ENCODE peak calls at places on chromosomes 16 and 17, in five cellular contexts. T, U, Y, X and R are unnamed samples.

GRCh38 chr17:74961657-74962360 is 10.8 kb downstream of the HID1 start:
- DNase-seq in T (peak; percentile 81), U (peak; percentile 92), Y (peak; percentile 91), X (peak; percentile 89), R (peak; percentile 88)

GRCh38 chr17:42251115-42251514 is 25.1 kb downstream of the STAT5B start:
- DNase-seq in T (no peak), U (no peak), Y (peak; percentile 48), X (no peak), R (no peak)

GRCh38 chr17:81037026-81037782 is 2.3 kb downstream of the BAIAP2 start:
- DNase-seq in T (no peak), U (peak; percentile 84), Y (no peak), X (peak; percentile 86), R (no peak)

GRCh38 chr17:19654901-19655300 is 6.3 kb downstream of the ALDH3A2 start:
- DNase-seq in T (no peak), U (no peak), Y (no peak), X (no peak), R (no peak)

GRCh38 chr17:55266051-55266957 is 1.5 kb downstream of the HLF start:
- DNase-seq in T (no peak), U (no peak), Y (no peak), X (no peak), R (peak; percentile 14)

GRCh38 chr17:41710472-41711090 is 1.6 kb upstream of the GAST start:
- DNase-seq in T (no peak), U (no peak), Y (peak; percentile 62), X (no peak), R (no peak)

GRCh38 chr17:31838641-31839225 is 20.3 kb downstream of the COPRS start:
- DNase-seq in T (no peak), U (no peak), Y (no peak), X (no peak), R (no peak)

GRCh38 chr17:50783905-50784304 is 16.6 kb upstream of the ANKRD40CL start:
- DNase-seq in T (no peak), U (no peak), Y (no peak), X (no peak), R (no peak)

GRCh38 chr16:11254913-11255736 is 879 bp downstream of the SOCS1 start:
- DNase-seq in T (peak; percentile 54), U (peak; percentile 64), Y (peak; percentile 63), X (peak; percentile 71), R (no peak)

GRCh38 chr17:28549274-28550132 is 2.9 kb downstream of the UNC119 start:
- DNase-seq in T (peak; percentile 25), U (no peak), Y (no peak), X (peak; percentile 46), R (peak; percentile 87)

GRCh38 chr16:2715519-2715918 is 4.5 kb downstream of the PRSS27 start:
- DNase-seq in T (peak; percentile 72), U (peak; percentile 81), Y (no peak), X (peak; percentile 86), R (peak; percentile 95)

GRCh38 chr16:67029249-67030096 is 524 bp downstream of the CBFB start:
- DNase-seq in T (peak; percentile 36), U (peak; percentile 86), Y (peak; percentile 45), X (peak; percentile 81), R (peak; percentile 68)

GRCh38 chr17:1422907-1423306 is 22.9 kb upstream of the YWHAE start:
- DNase-seq in T (no peak), U (peak; percentile 44), Y (peak; percentile 57), X (no peak), R (no peak)

GRCh38 chr17:19769946-19770652 is 22.0 kb upstream of the ALDH3A1 start:
- DNase-seq in T (no peak), U (no peak), Y (no peak), X (no peak), R (no peak)

GRCh38 chr16:67154578-67155304 is 3.9 kb upstream of the B3GNT9 start:
- DNase-seq in T (no peak), U (no peak), Y (no peak), X (peak; percentile 63), R (peak; percentile 32)

GRCh38 chr16:55501549-55502322 is 7.1 kb upstream of the LPCAT2 start:
- DNase-seq in T (no peak), U (no peak), Y (no peak), X (no peak), R (no peak)

GRCh38 chr16:86680137-86680536 is 101.8 kb downstream of the FOXL1 start:
- DNase-seq in T (no peak), U (no peak), Y (no peak), X (no peak), R (no peak)

GRCh38 chr17:63364387-63364786 is 81.7 kb downstream of the CYB561 start:
- DNase-seq in T (no peak), U (no peak), Y (no peak), X (no peak), R (no peak)

GRCh38 chr16:23975293-23975692 is 139.5 kb downstream of the PRKCB start:
- DNase-seq in T (no peak), U (no peak), Y (no peak), X (no peak), R (no peak)

GRCh38 chr16:7839568-7839967 is 506.9 kb downstream of the RBFOX1 start:
- DNase-seq in T (no peak), U (no peak), Y (no peak), X (no peak), R (no peak)

GRCh38 chr17:50482110-50482509 is 3.5 kb downstream of the RSAD1 start:
- DNase-seq in T (no peak), U (peak; percentile 57), Y (no peak), X (peak; percentile 53), R (no peak)

GRCh38 chr17:4220655-4221054 is 43.1 kb downstream of the ANKFY1 start:
- DNase-seq in T (no peak), U (no peak), Y (no peak), X (no peak), R (no peak)

GRCh38 chr17:4219241-4219640 is 44.5 kb downstream of the ANKFY1 start:
- DNase-seq in T (no peak), U (no peak), Y (no peak), X (no peak), R (no peak)

GRCh38 chr17:4215882-4216411 is 47.8 kb downstream of the ANKFY1 start:
- DNase-seq in T (no peak), U (no peak), Y (no peak), X (no peak), R (peak; percentile 16)

GRCh38 chr17:4221899-4222659 is 41.7 kb downstream of the ANKFY1 start:
- DNase-seq in T (no peak), U (no peak), Y (no peak), X (no peak), R (no peak)

GRCh38 chr17:4221163-4221562 is 42.6 kb downstream of the ANKFY1 start:
- DNase-seq in T (no peak), U (no peak), Y (no peak), X (no peak), R (no peak)
- TF ChIP-seq CTCF in T (no peak), U (no peak), Y (no peak), X (no peak), R (no peak)

GRCh38 chr16:64051826-64052225 is 1070.0 kb downstream of the CDH11 start:
- DNase-seq in T (no peak), U (no peak), Y (no peak), X (no peak), R (no peak)
- TF ChIP-seq CTCF in T (no peak), U (no peak), Y (no peak), X (no peak), R (no peak)

DNA sequence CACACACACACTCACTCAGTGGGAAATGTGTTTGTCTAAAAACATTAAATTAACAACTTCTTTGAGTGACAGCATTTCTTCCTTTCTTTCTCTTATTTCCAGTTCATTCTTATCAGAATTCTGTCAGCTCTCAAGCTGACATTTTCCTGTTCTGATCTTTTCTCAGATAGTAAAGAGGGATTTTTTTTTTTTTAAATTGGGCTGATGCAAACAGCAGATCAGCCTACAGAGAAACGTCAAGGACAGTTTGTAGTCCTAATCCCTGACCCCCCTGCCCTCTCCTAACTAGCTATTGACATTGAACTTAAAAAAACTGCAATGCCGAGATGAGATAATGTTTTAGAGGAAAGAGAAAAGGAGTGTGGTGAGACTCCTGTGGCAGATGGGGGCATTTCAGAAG is 139.2 kb upstream of the ZFHX3 start:
- DNase-seq in T (no peak), U (no peak), Y (no peak), X (no peak), R (no peak)
- TF ChIP-seq CTCF in T (no peak), U (no peak), Y (no peak), X (no peak), R (no peak)

DNA sequence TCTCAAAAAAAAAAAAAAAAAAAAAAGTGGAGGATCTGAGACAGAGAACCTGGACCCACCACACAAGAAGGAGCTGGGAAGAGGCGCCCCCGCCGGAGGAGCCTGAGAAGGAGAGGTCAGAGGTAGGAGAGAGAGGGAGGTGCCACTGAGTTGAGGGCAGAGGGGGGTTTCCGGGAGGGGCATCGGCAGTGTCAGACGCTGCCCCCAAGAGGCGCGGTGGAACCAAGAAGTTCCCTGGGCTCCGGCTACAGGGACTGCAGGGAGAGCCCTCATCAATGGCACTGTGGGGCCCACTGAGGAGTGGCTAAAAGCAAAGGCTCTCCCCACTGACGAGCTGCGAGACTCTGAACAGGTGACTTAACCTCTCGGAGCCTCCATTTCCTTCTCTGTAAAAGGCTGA is 4.2 kb downstream of the CCDC42 start:
- DNase-seq in T (peak; percentile 52), U (no peak), Y (no peak), X (no peak), R (peak; percentile 70)
- TF ChIP-seq CTCF in T (no peak), U (no peak), Y (no peak), X (no peak), R (no peak)

DNA sequence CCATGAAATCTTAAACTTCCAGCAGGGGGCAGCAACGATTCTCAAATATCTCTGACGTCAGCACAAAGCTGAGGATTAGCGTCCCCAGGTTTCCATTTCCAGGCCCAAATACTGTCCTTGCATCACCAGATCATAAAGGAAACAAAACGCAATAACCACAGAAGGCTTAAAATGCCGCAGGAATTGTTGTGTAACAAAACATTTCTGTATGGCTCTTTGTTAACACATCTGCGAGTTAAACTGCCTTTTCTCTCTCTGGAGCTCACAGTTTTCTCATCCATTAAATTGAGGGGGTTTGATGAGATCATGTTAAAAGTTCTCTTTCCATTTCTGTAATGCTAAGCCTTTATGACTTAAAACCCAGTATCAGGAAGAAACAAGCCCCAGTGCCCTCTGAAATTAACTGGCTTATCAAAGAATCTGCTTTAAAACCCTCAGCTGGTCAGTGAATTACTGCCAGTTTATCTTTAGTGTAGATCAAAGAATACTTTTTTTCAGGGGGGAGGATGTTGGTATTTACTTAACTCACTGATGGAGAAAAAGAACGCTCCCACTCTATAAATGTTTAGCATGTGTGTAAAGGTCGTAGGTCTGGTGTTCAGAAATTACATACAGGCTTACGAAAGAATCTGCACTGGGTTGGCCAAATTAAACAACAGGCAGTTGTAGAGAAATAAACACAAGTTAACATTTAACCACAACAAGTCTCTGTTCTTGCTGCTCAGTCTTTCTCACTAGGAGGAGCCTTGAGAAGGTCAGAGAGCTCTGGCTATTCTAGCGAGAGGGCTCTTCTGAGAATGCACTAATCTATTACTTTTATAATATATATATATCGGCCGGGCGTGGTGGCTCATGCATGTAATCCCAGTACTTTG is 10.6 kb upstream of the TERF2 start:
- DNase-seq in T (peak; percentile 40), U (no peak), Y (peak; percentile 97), X (no peak), R (peak; percentile 81)
- TF ChIP-seq CTCF in T (peak; percentile 44), U (peak; percentile 69), Y (peak; percentile 83), X (peak; percentile 69), R (peak; percentile 82)